ENCODE peak calls at places on chromosome 11, in ten cellular contexts. A is stimulated activated CD8-positive, alpha-beta memory T cell treated with anti-CD3 and anti-CD28 coated beads, Interleukin-2, amount 100 ng/mL, for 48 hours; X is NCI-H526; V is amniotic stem cell; C is fibroblast of mammary gland; R is ACHN; N is neural progenitor cell; G is colonic mucosa; J is activated CD4-positive, alpha-beta T cell treated with anti-CD3 and anti-CD28 coated beads for 1 hour; H is transverse colon. Z is an unnamed sample.

GRCh38 chr11:75565221-75565814 is 3.3 kb downstream of the SERPINH1 start:
- DNase-seq in X (no peak), G (no peak), J (no peak), R (peak), H (peak), C (peak), V (peak), A (no peak), N (no peak), Z (no peak)

GRCh38 chr11:103368151-103368550 is 258.9 kb downstream of the DYNC2H1 start:
- DNase-seq in R (no peak), V (no peak), X (peak), A (no peak), C (peak), G (no peak), N (no peak), H (no peak), J (no peak), Z (no peak)

GRCh38 chr11:73246303-73246702 is 25.8 kb upstream of the P2RY6 start:
- DNase-seq in G (no peak), C (no peak), R (no peak), A (no peak), J (no peak), V (no peak), N (no peak), X (no peak), H (no peak), Z (no peak)

GRCh38 chr11:111308140-111308539 is 9.8 kb downstream of the POU2AF3 start:
- DNase-seq in V (no peak), C (no peak), X (peak), H (peak), G (peak), R (peak), J (no peak), A (no peak), N (no peak), Z (no peak)

GRCh38 chr11:100687630-100688395 is 725 bp downstream of the ARHGAP42 start:
- DNase-seq in G (peak), C (peak), A (no peak), X (peak), V (peak), R (peak), N (peak), J (no peak), H (peak), Z (peak)

GRCh38 chr11:70584786-70585545 is 186.6 kb downstream of the CTTN start:
- DNase-seq in N (no peak), H (no peak), G (no peak), A (no peak), J (no peak), V (no peak), R (no peak), C (no peak), X (no peak), Z (no peak)

GRCh38 chr11:75986966-75987365 is 172.0 kb downstream of the UVRAG start:
- DNase-seq in N (no peak), A (no peak), R (no peak), H (no peak), V (no peak), J (no peak), X (no peak), C (no peak), G (no peak), Z (no peak)

GRCh38 chr11:121448431-121448941 is 3.6 kb upstream of the SORL1 start:
- DNase-seq in X (no peak), A (no peak), R (no peak), C (no peak), N (no peak), H (no peak), V (no peak), J (no peak), G (no peak), Z (no peak)

GRCh38 chr11:116787786-116788486 is at the start of gene ZPR1:
- DNase-seq in J (peak), R (peak), C (peak), N (peak), X (peak), H (peak), V (peak), G (peak), A (peak), Z (peak)

GRCh38 chr11:17522655-17523054 is 21.6 kb downstream of the USH1C start:
- DNase-seq in J (no peak), V (no peak), N (no peak), C (no peak), R (no peak), A (no peak), X (no peak), H (no peak), G (no peak), Z (no peak)

GRCh38 chr11:67301951-67302516 is 1.3 kb upstream of the SSH3 start:
- DNase-seq in A (no peak), N (peak), G (peak), J (no peak), H (peak), R (peak), C (peak), X (peak), V (no peak), Z (peak)

GRCh38 chr11:128533473-128533872 is 53.9 kb downstream of the ETS1 start:
- DNase-seq in A (no peak), N (no peak), X (no peak), R (no peak), V (no peak), H (no peak), J (no peak), C (no peak), G (no peak), Z (no peak)

GRCh38 chr11:16791494-16791961 is 53.1 kb downstream of the C11orf58 start:
- DNase-seq in X (no peak), A (no peak), N (no peak), R (peak), J (no peak), C (peak), G (no peak), V (peak), H (no peak), Z (no peak)

GRCh38 chr11:124920870-124921609 is 2.0 kb downstream of the HEPN1 start:
- DNase-seq in A (peak), G (peak), R (no peak), H (peak), J (peak), V (no peak), X (no peak), C (peak), N (peak), Z (peak)

GRCh38 chr11:11577246-11577855 is 44.5 kb downstream of the GALNT18 start:
- DNase-seq in N (no peak), C (peak), X (no peak), J (no peak), V (no peak), G (peak), H (no peak), R (no peak), A (no peak), Z (no peak)

GRCh38 chr11:64717268-64717578 is 5.8 kb downstream of the NRXN2 start:
- DNase-seq in G (no peak), H (no peak), C (no peak), X (no peak), J (no peak), R (no peak), A (no peak), V (no peak), N (no peak), Z (no peak)

GRCh38 chr11:12677131-12677530 is 2.9 kb downstream of the TEAD1 start:
- DNase-seq in N (peak), C (peak), H (peak), G (no peak), A (no peak), R (no peak), J (no peak), V (no peak), X (no peak), Z (no peak)